ENCODE peak calls at places on chromosomes 12 and 14, in ten cellular contexts. L, S, F, A, E, H, N, T, M and X are unnamed samples.

GRCh38 chr12:105292705-105293104 is 37.8 kb upstream of the C12orf75 start:
- ATAC-seq in L (no peak), S (no peak), F (peak), A (no peak), E (no peak), H (no peak), N (no peak), T (no peak), M (peak), X (no peak)

GRCh38 chr14:65173973-65174693 is 71.8 kb upstream of the MAX start:
- ATAC-seq in L (no peak), S (no peak), F (no peak), A (peak), E (no peak), H (no peak), N (no peak), T (no peak), M (no peak), X (no peak)

GRCh38 chr12:12380949-12381593 is 24.2 kb downstream of the BORCS5 start:
- ATAC-seq in L (no peak), S (no peak), F (peak), A (no peak), E (no peak), H (no peak), N (no peak), T (no peak), M (no peak), X (no peak)

GRCh38 chr14:103000291-103000921 is 56.9 kb downstream of the CDC42BPB start:
- ATAC-seq in L (no peak), S (no peak), F (no peak), A (no peak), E (no peak), H (no peak), N (no peak), T (no peak), M (no peak), X (no peak)

GRCh38 chr14:64736271-64737131 is 32.3 kb downstream of the PLEKHG3 start:
- ATAC-seq in L (no peak), S (no peak), F (peak), A (peak), E (no peak), H (no peak), N (no peak), T (no peak), M (no peak), X (no peak)

GRCh38 chr12:96183734-96184370 is 10.3 kb upstream of the ELK3 start:
- ATAC-seq in L (no peak), S (no peak), F (no peak), A (no peak), E (no peak), H (no peak), N (no peak), T (no peak), M (no peak), X (no peak)

GRCh38 chr12:97275261-97276197 is 187.1 kb upstream of the RMST start:
- ATAC-seq in L (no peak), S (no peak), F (no peak), A (peak), E (no peak), H (no peak), N (no peak), T (no peak), M (no peak), X (no peak)

GRCh38 chr12:65952737-65953209 is 128.5 kb downstream of the HMGA2 start:
- ATAC-seq in L (no peak), S (no peak), F (no peak), A (no peak), E (no peak), H (no peak), N (peak), T (no peak), M (peak), X (no peak)

GRCh38 chr12:27523305-27523641 is 733 bp upstream of the PPFIBP1 start:
- ATAC-seq in L (peak), S (no peak), F (no peak), A (no peak), E (no peak), H (peak), N (no peak), T (peak), M (no peak), X (peak)

GRCh38 chr14:53167602-53168328 is 14.6 kb upstream of the DDHD1 start:
- ATAC-seq in L (peak), S (no peak), F (peak), A (no peak), E (peak), H (no peak), N (no peak), T (no peak), M (peak), X (no peak)

GRCh38 chr14:97878727-97879126 is 1081.5 kb downstream of the VRK1 start:
- ATAC-seq in L (peak), S (peak), F (peak), A (no peak), E (peak), H (peak), N (no peak), T (no peak), M (no peak), X (no peak)

GRCh38 chr12:24839268-24839791 is 109.6 kb downstream of the BCAT1 start:
- ATAC-seq in L (no peak), S (peak), F (no peak), A (no peak), E (peak), H (peak), N (peak), T (peak), M (no peak), X (peak)

GRCh38 chr14:31926123-31926522 is 151.0 kb upstream of the ARHGAP5 start:
- ATAC-seq in L (peak), S (peak), F (peak), A (peak), E (peak), H (peak), N (no peak), T (no peak), M (no peak), X (peak)

GRCh38 chr12:2922329-2922728 is 31.6 kb downstream of the TULP3 start:
- ATAC-seq in L (no peak), S (no peak), F (no peak), A (peak), E (no peak), H (no peak), N (peak), T (no peak), M (no peak), X (no peak)

GRCh38 chr14:39232554-39233415 is 930 bp upstream of the MIA2 start:
- ATAC-seq in L (no peak), S (no peak), F (peak), A (no peak), E (peak), H (no peak), N (no peak), T (peak), M (peak), X (no peak)

GRCh38 chr14:92737206-92737605 is 11.2 kb downstream of the LGMN start:
- ATAC-seq in L (no peak), S (no peak), F (no peak), A (no peak), E (peak), H (peak), N (peak), T (peak), M (peak), X (no peak)

GRCh38 chr12:6533653-6534157 is 612 bp upstream of the GAPDH start:
- ATAC-seq in L (peak), S (peak), F (peak), A (peak), E (peak), H (no peak), N (peak), T (no peak), M (peak), X (peak)

GRCh38 chr14:94153750-94154350 is 20.3 kb upstream of the PPP4R4 start:
- ATAC-seq in L (no peak), S (no peak), F (no peak), A (no peak), E (no peak), H (no peak), N (no peak), T (no peak), M (no peak), X (no peak)

GRCh38 chr12:9184276-9184675 is 23.9 kb downstream of the PZP start:
- ATAC-seq in L (no peak), S (no peak), F (no peak), A (no peak), E (peak), H (no peak), N (no peak), T (no peak), M (no peak), X (no peak)

GRCh38 chr14:35285991-35286564 is 6.1 kb upstream of the PSMA6 start:
- ATAC-seq in L (peak), S (peak), F (no peak), A (no peak), E (no peak), H (peak), N (no peak), T (peak), M (no peak), X (peak)

GRCh38 chr14:38078393-38078792 is 129.3 kb upstream of the SSTR1 start:
- ATAC-seq in L (peak), S (peak), F (no peak), A (no peak), E (peak), H (peak), N (peak), T (peak), M (no peak), X (no peak)

GRCh38 chr14:39499514-39499913 is 67.3 kb upstream of the FBXO33 start:
- ATAC-seq in L (no peak), S (no peak), F (no peak), A (no peak), E (no peak), H (no peak), N (no peak), T (no peak), M (no peak), X (no peak)

GRCh38 chr12:50201987-50202521 is 34.9 kb upstream of the CERS5 start:
- ATAC-seq in L (no peak), S (no peak), F (no peak), A (peak), E (no peak), H (no peak), N (no peak), T (no peak), M (peak), X (no peak)

GRCh38 chr12:45669762-45670161 is 59.7 kb upstream of the ARID2 start:
- ATAC-seq in L (no peak), S (no peak), F (peak), A (no peak), E (peak), H (no peak), N (no peak), T (no peak), M (no peak), X (no peak)

GRCh38 chr12:127150479-127150878 is 1116.5 kb upstream of the TMEM132C start:
- ATAC-seq in L (no peak), S (no peak), F (no peak), A (no peak), E (no peak), H (no peak), N (no peak), T (no peak), M (peak), X (no peak)

GRCh38 chr12:2113501-2113912 is 60.7 kb downstream of the CACNA1C start:
- ATAC-seq in L (no peak), S (no peak), F (no peak), A (no peak), E (peak), H (no peak), N (no peak), T (no peak), M (no peak), X (no peak)

GRCh38 chr14:62532186-62532585 is 513.1 kb downstream of the KCNH5 start:
- ATAC-seq in L (no peak), S (no peak), F (no peak), A (no peak), E (no peak), H (no peak), N (no peak), T (no peak), M (peak), X (no peak)

GRCh38 chr14:53621986-53622385 is 334.6 kb downstream of the BMP4 start:
- ATAC-seq in L (no peak), S (no peak), F (no peak), A (no peak), E (no peak), H (no peak), N (no peak), T (no peak), M (no peak), X (no peak)

GRCh38 chr12:67826946-67827719 is 162.1 kb upstream of the IFNG-AS1 start:
- ATAC-seq in L (no peak), S (no peak), F (no peak), A (no peak), E (peak), H (no peak), N (peak), T (no peak), M (peak), X (no peak)

GRCh38 chr12:56389215-56389850 is 26.7 kb upstream of the APOF start:
- ATAC-seq in L (no peak), S (no peak), F (no peak), A (no peak), E (no peak), H (no peak), N (no peak), T (no peak), M (no peak), X (no peak)

GRCh38 chr12:92138144-92138543 is 7.5 kb downstream of the BTG1 start:
- ATAC-seq in L (no peak), S (no peak), F (no peak), A (no peak), E (no peak), H (no peak), N (no peak), T (no peak), M (no peak), X (no peak)

GRCh38 chr12:59405992-59406391 is 189.8 kb upstream of the SLC16A7 start:
- ATAC-seq in L (no peak), S (no peak), F (no peak), A (no peak), E (no peak), H (no peak), N (no peak), T (no peak), M (no peak), X (peak)

GRCh38 chr12:120961604-120962486 is 16.5 kb upstream of the HNF1A start:
- ATAC-seq in L (no peak), S (no peak), F (peak), A (peak), E (peak), H (no peak), N (no peak), T (no peak), M (no peak), X (no peak)

GRCh38 chr12:127809236-127809635 is 457.7 kb upstream of the TMEM132C start:
- ATAC-seq in L (no peak), S (no peak), F (peak), A (no peak), E (peak), H (no peak), N (no peak), T (no peak), M (no peak), X (no peak)

GRCh38 chr14:23055621-23056256 is 1.6 kb downstream of the CDH24 start:
- ATAC-seq in L (no peak), S (no peak), F (no peak), A (no peak), E (no peak), H (no peak), N (no peak), T (no peak), M (no peak), X (no peak)

GRCh38 chr12:51922762-51923505 is 15.6 kb downstream of the ACVRL1 start:
- ATAC-seq in L (no peak), S (no peak), F (peak), A (peak), E (peak), H (no peak), N (no peak), T (no peak), M (peak), X (peak)

GRCh38 chr14:93976477-93977057 is at the start of gene ASB2:
- ATAC-seq in L (no peak), S (peak), F (no peak), A (peak), E (no peak), H (no peak), N (no peak), T (no peak), M (no peak), X (no peak)

GRCh38 chr14:25150934-25151790 is 101.2 kb upstream of the STXBP6 start:
- ATAC-seq in L (peak), S (no peak), F (peak), A (peak), E (peak), H (no peak), N (no peak), T (peak), M (no peak), X (no peak)